ENCODE peak calls at places on chromosomes 13 and 19, in four cellular contexts. P is A549, A is H1, D is K562. B is an unnamed sample.

GRCh38 chr13:104571161-104571889 is 1505.1 kb upstream of the SLC10A2 start:
- DNase-seq in A (peak), D (no peak), P (peak), B (no peak)

GRCh38 chr19:13629687-13630357 is 123.5 kb upstream of the CACNA1A start:
- DNase-seq in P (no peak), A (no peak), D (no peak), B (no peak)

GRCh38 chr19:8360196-8360595 is 3.8 kb upstream of the ANGPTL4 start:
- DNase-seq in P (no peak), D (no peak), A (no peak), B (no peak)

GRCh38 chr13:20016649-20017364 is 58.3 kb downstream of the ZMYM2 start:
- DNase-seq in A (no peak), D (no peak), P (no peak), B (no peak)

GRCh38 chr19:42088471-42089190 is 12.7 kb downstream of the ZNF574 start:
- DNase-seq in D (no peak), A (no peak), P (no peak), B (no peak)

GRCh38 chr19:1884291-1884718 is 991 bp downstream of the ABHD17A start:
- DNase-seq in P (no peak), D (peak), A (no peak), B (no peak)

GRCh38 chr13:80884031-80884785 is 543.3 kb upstream of the SPRY2 start:
- DNase-seq in P (no peak), D (peak), A (no peak), B (no peak)

GRCh38 chr19:10503002-10503789 is at the start of gene KEAP1:
- DNase-seq in P (peak), A (peak), D (peak), B (no peak)

GRCh38 chr19:6753178-6754031 is 13.8 kb downstream of the SH2D3A start:
- DNase-seq in D (peak), P (peak), A (peak), B (peak)

GRCh38 chr19:51094696-51095279 is 12.1 kb upstream of the KLK14 start:
- DNase-seq in P (peak), A (peak), D (peak), B (no peak)

GRCh38 chr13:44307844-44308243 is 65.8 kb upstream of the SERP2 start:
- DNase-seq in P (no peak), D (no peak), A (no peak), B (no peak)

GRCh38 chr19:49488863-49489537 is 1.6 kb downstream of the RPL13A start:
- DNase-seq in A (no peak), P (no peak), D (no peak), B (no peak)

GRCh38 chr19:42289556-42290041 is 12.3 kb upstream of the PRR19 start:
- DNase-seq in D (no peak), P (no peak), A (no peak), B (no peak)

GRCh38 chr19:46303702-46304397 is 7.0 kb downstream of the HIF3A start:
- DNase-seq in P (peak), A (peak), D (peak), B (no peak)

GRCh38 chr13:98335721-98336120 is 158.7 kb upstream of the RNF113B start:
- DNase-seq in P (no peak), A (no peak), D (no peak), B (no peak)

GRCh38 chr19:50311723-50312635 is 17.2 kb downstream of the KCNC3 start:
- DNase-seq in A (peak), P (peak), D (peak), B (no peak)

GRCh38 chr19:46265217-46265828 is 31.5 kb upstream of the HIF3A start:
- DNase-seq in P (peak), D (peak), A (peak), B (peak)

GRCh38 chr13:33312150-33312908 is 26.8 kb upstream of the STARD13 start:
- DNase-seq in D (no peak), P (peak), A (no peak), B (no peak)

GRCh38 chr13:100596516-100596915 is 7.9 kb upstream of the GGACT start:
- DNase-seq in D (no peak), P (no peak), A (no peak), B (no peak)

GRCh38 chr13:21894703-21895699 is 224.1 kb downstream of the FGF9 start:
- DNase-seq in P (no peak), A (no peak), D (no peak), B (no peak)

GRCh38 chr19:1568320-1569019 is at the start of gene MEX3D:
- DNase-seq in P (peak), A (peak), D (peak), B (no peak)

GRCh38 chr19:12993562-12993961 is 1.7 kb upstream of the NFIX start:
- DNase-seq in P (no peak), A (no peak), D (no peak), B (no peak)

GRCh38 chr13:109576331-109576813 is 210.0 kb downstream of the IRS2 start:
- DNase-seq in A (no peak), P (peak), D (no peak), B (no peak)

GRCh38 chr13:40922437-40923040 is 96.6 kb downstream of the ELF1 start:
- DNase-seq in D (no peak), A (peak), P (no peak), B (no peak)

GRCh38 chr13:25249001-25249543 is 38.2 kb downstream of the MTMR6 start:
- DNase-seq in P (peak), A (no peak), D (no peak), B (peak)

GRCh38 chr13:41696163-41697003 is 239.0 kb downstream of the RGCC start:
- DNase-seq in A (no peak), D (no peak), P (peak), B (no peak)

GRCh38 chr13:63541336-63541735 is 2125.7 kb upstream of the PCDH20 start:
- DNase-seq in P (no peak), A (no peak), D (no peak), B (no peak)

GRCh38 chr13:42968906-42969305 is 23.1 kb downstream of the EPSTI1 start:
- DNase-seq in A (peak), P (no peak), D (no peak), B (no peak)

GRCh38 chr13:97573011-97573410 is 139.0 kb downstream of the RAP2A start:
- DNase-seq in D (no peak), P (no peak), A (no peak), B (no peak)

GRCh38 chr13:90205081-90205480 is 1142.4 kb upstream of the MIR17HG start:
- DNase-seq in D (no peak), P (no peak), A (no peak), B (no peak)
- TF ChIP-seq CHD2 in D (no peak), P (no peak), A (no peak), B (no peak)

GRCh38 chr19:17209126-17210036 is 5.8 kb upstream of the USE1 start:
- DNase-seq in D (peak), P (peak), A (peak), B (no peak)
- TF ChIP-seq CHD2 in D (no peak), P (no peak), A (no peak), B (no peak)

GRCh38 chr19:56150358-56150757 is 9.3 kb downstream of the ZNF444 start:
- DNase-seq in P (no peak), A (no peak), D (no peak), B (no peak)

GRCh38 chr19:56148096-56148495 is 7.0 kb downstream of the ZNF444 start:
- DNase-seq in A (no peak), P (no peak), D (no peak), B (no peak)

GRCh38 chr19:56147307-56147706 is 6.2 kb downstream of the ZNF444 start:
- DNase-seq in D (no peak), P (no peak), A (no peak), B (no peak)

GRCh38 chr19:56146904-56147303 is 5.8 kb downstream of the ZNF444 start:
- DNase-seq in P (no peak), A (no peak), D (no peak), B (no peak)

DNA sequence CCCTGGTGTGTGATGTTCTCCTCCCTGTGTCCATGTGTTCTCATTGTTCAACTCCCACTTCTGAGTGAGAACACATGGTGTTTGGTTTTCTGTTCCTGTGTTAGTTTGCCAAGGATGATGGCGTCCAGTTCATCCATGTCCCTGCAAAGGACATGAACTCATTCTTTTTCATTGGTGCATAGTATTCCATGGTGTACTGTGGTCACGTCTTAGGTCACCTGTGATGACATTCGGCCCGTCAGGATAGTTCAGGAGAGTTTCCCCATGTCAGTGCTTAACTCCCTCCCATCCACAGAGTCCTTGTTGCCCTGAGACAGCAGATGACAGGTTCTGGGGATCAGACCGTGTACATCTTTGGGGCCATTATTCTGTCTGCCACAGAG is 8.6 kb downstream of the ZNF444 start:
- DNase-seq in A (no peak), P (no peak), D (no peak), B (no peak)
- TF ChIP-seq CHD2 in A (no peak), P (no peak), D (no peak), B (no peak)

DNA sequence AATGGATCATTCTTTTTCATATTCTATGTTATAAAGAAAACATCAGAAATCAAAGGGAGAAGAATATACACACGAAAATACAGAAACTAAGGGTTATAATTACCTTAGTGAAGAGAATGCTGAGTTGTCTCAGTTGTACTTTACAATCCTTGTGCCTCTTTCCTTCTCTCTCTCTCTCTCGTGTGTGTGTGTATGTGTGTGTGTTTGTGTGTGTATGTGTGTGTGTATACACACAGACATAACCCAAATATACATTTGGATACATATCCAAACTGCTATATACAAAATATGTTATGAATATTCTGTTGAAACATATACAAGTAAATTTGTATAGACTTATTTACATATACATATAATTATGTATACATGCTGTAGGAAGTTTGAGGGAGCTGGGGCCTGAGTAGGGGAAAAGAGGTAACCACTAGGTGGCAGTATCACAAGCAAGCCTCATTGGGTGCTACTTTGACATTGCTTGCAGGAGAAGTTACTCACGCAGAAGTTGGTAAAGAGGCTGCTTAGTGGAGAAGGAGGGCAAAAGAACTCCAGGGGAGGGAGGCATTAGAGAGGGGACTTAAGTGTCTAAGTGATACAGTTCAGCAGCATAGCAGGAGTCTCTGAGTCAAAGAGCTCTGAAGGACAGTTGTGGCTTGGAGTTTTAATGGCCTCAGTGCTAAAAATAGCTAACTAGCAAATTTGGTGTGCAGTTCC is 465.1 kb upstream of the PCDH20 start:
- DNase-seq in P (peak), D (peak), A (no peak), B (no peak)
- TF ChIP-seq CHD2 in P (no peak), D (no peak), A (no peak), B (no peak)

DNA sequence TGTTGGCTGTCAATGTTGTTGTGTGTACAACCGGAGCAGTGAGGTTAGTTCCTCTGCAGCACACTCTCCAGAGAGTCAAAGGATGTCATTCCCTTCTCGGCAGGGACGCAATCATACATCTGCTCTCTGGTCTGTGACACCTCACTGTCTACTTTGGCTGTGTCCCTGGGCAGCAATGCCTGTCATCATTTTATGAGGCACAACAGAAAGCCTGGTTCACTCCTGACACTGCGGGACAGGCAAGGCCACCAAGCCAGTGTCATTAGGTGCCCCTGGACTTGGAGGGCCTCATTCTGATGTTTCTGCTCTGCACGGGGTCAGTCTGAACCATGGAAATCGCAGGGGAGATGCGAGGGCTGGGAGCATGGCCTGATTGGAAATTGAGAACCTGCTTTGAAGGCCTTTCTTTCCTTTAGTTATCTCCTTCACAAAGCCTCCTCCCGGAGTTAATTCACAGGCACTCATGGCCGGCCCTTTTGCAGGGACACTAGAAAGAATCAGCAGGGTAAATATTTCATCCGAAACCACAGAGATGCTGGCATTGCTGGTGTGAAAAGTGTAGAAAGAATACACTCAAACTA is 284.4 kb downstream of the ZNF536 start:
- DNase-seq in P (no peak), D (no peak), A (no peak), B (no peak)
- TF ChIP-seq CHD2 in P (no peak), D (no peak), A (no peak), B (no peak)

DNA sequence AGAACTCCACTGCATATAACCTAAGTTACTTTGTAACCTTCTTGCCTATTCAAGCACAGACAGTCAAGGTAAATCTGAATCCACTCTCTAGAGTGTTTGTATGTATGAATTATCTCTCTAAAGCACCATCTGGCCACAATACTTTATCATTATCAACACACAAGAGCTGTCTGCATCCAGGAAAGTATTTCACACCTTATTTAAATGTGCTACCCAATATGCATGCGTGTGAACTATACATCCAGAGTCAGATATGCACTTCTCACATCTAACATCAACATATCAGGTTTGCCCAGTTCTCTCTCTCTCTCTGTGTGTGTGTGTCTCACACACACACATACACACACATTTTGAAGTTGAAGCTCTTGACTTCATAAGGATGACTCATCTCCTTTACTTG is 697.5 kb upstream of the PCDH20 start:
- DNase-seq in P (no peak), D (no peak), A (no peak), B (no peak)
- TF ChIP-seq CHD2 in P (no peak), D (no peak), A (no peak), B (no peak)